ENCODE peak calls at places on chromosomes 5 and 9, in five cellular contexts. J is ACHN, X is GM13976, F is dorsolateral prefrontal cortex, P is kidney glomerular epithelial cell. K is an unnamed sample.

GRCh38 chr9:89380437-89381307 is 62.4 kb downstream of the SECISBP2 start:
- DNase-seq in J (no peak), P (peak; percentile 55), F (no peak), X (no peak), K (no peak)

GRCh38 chr9:84779892-84780291 is 110.4 kb downstream of the NTRK2 start:
- DNase-seq in P (no peak), X (no peak), J (no peak), F (no peak), K (no peak)

GRCh38 chr5:157442989-157443619 is 16.9 kb upstream of the NIPAL4 start:
- DNase-seq in F (no peak), X (no peak), P (no peak), J (peak; percentile 30), K (no peak)

GRCh38 chr9:34992376-34992951 is 2.9 kb downstream of the DNAJB5 start:
- DNase-seq in J (peak; percentile 49), F (no peak), X (no peak), P (peak; percentile 81), K (peak; percentile 90)

GRCh38 chr5:174610968-174611367 is 113.4 kb upstream of the MSX2 start:
- DNase-seq in X (no peak), F (no peak), P (no peak), J (no peak), K (no peak)

GRCh38 chr9:12162101-12162500 is 531.1 kb upstream of the TYRP1 start:
- DNase-seq in F (peak; percentile 34), P (no peak), X (no peak), J (no peak), K (no peak)

GRCh38 chr5:86463339-86463738 is 154.4 kb upstream of the COX7C start:
- DNase-seq in X (no peak), J (peak; percentile 9), P (no peak), F (no peak), K (no peak)

GRCh38 chr9:33813712-33814641 is 3.0 kb upstream of the UBE2R2 start:
- DNase-seq in X (peak; percentile 49), J (peak; percentile 51), P (peak; percentile 89), F (no peak), K (peak; percentile 96)

GRCh38 chr9:94801242-94801641 is 74.7 kb downstream of the AOPEP start:
- DNase-seq in P (no peak), J (no peak), X (no peak), F (no peak), K (peak; percentile 23)

GRCh38 chr9:2337602-2338001 is 284.0 kb upstream of the VLDLR start:
- DNase-seq in X (no peak), F (no peak), J (no peak), P (no peak), K (no peak)

GRCh38 chr5:149575131-149575530 is 6.2 kb upstream of the ARHGEF37 start:
- DNase-seq in X (no peak), P (no peak), J (no peak), F (no peak), K (no peak)

GRCh38 chr5:97544279-97545077 is 361.4 kb upstream of the RIOK2 start:
- DNase-seq in X (no peak), J (no peak), P (no peak), F (no peak), K (no peak)

GRCh38 chr5:112109331-112109993 is 309.6 kb downstream of the EPB41L4A start:
- DNase-seq in J (no peak), F (no peak), X (no peak), P (peak; percentile 9), K (no peak)

GRCh38 chr5:168014423-168014822 is 277.0 kb upstream of the WWC1 start:
- DNase-seq in X (no peak), F (no peak), J (no peak), P (no peak), K (no peak)

GRCh38 chr9:99779277-99779676 is 42.4 kb upstream of the NR4A3 start:
- DNase-seq in P (no peak), F (no peak), J (no peak), X (no peak), K (no peak)

GRCh38 chr9:72769546-72769945 is 183.3 kb downstream of the ALDH1A1 start:
- DNase-seq in J (no peak), X (no peak), F (no peak), P (no peak), K (no peak)

GRCh38 chr9:99090366-99091130 is 14.4 kb upstream of the TGFBR1 start:
- DNase-seq in X (no peak), F (no peak), J (no peak), P (no peak), K (no peak)

GRCh38 chr5:39137391-39138181 is 63.4 kb upstream of the RICTOR start:
- DNase-seq in F (no peak), X (no peak), P (no peak), J (no peak), K (no peak)

GRCh38 chr5:40754381-40755092 is 1.2 kb downstream of the TTC33 start:
- DNase-seq in X (peak; percentile 40), P (peak; percentile 45), F (no peak), J (no peak), K (peak; percentile 60)

GRCh38 chr5:72177538-72177937 is 70.3 kb downstream of the MAP1B start:
- DNase-seq in X (no peak), F (no peak), J (no peak), P (no peak), K (no peak)

GRCh38 chr5:68730220-68731010 is 363.4 kb upstream of the SLC30A5 start:
- DNase-seq in P (peak; percentile 89), J (peak; percentile 66), X (no peak), F (peak; percentile 62), K (peak; percentile 3)

GRCh38 chr5:180139731-180140626 is 68.4 kb upstream of the RNF130 start:
- DNase-seq in F (peak; percentile 36), P (no peak), X (peak; percentile 20), J (no peak), K (no peak)

GRCh38 chr5:35644543-35644942 is 26.9 kb downstream of the SPEF2 start:
- DNase-seq in X (no peak), P (no peak), F (no peak), J (no peak), K (no peak)

GRCh38 chr5:146565764-146566163 is 49.8 kb upstream of the GPR151 start:
- DNase-seq in J (peak; percentile 72), P (peak; percentile 71), F (peak; percentile 61), X (peak; percentile 56), K (peak; percentile 52)